ENCODE peak calls at places on chromosomes 12 and 14, in six cellular contexts. A is HepG2, U is K562, S is A549, L is GM12878, B is SK-N-SH. T is an unnamed sample.

GRCh38 chr12:3655331-3655900 is 97.5 kb downstream of the CRACR2A start:
- DNase-seq in S (peak; percentile 23), U (no peak), A (peak; percentile 12), B (peak; percentile 58), L (no peak), T (peak; percentile 27)

GRCh38 chr12:109173443-109174240 is 57.3 kb downstream of the ACACB start:
- DNase-seq in L (no peak), S (no peak), A (no peak), B (no peak), U (peak; percentile 49), T (no peak)

GRCh38 chr12:84698576-84699333 is 213.8 kb downstream of the SLC6A15 start:
- DNase-seq in A (no peak), S (no peak), U (no peak), L (no peak), B (no peak), T (no peak)

GRCh38 chr12:50110762-50111416 is 1.1 kb upstream of the COX14 start:
- DNase-seq in S (no peak), B (no peak), U (peak; percentile 53), A (peak; percentile 77), L (peak; percentile 48), T (peak; percentile 65)

GRCh38 chr12:95358111-95359083 is 115.6 kb upstream of the METAP2 start:
- DNase-seq in B (no peak), A (no peak), L (no peak), S (no peak), U (no peak), T (no peak)

GRCh38 chr14:60915781-60916180 is 65.1 kb downstream of the TRMT5 start:
- DNase-seq in L (no peak), B (no peak), A (no peak), S (no peak), U (no peak), T (no peak)

GRCh38 chr12:52125499-52125900 is 46.0 kb downstream of the SMIM41 start:
- DNase-seq in A (no peak), U (no peak), S (no peak), L (no peak), B (peak; percentile 21), T (no peak)

GRCh38 chr12:4450551-4451112 is 5.0 kb upstream of the FGF6 start:
- DNase-seq in A (no peak), U (no peak), L (no peak), B (no peak), S (no peak), T (peak; percentile 61)

GRCh38 chr14:52067873-52068740 is 752 bp downstream of the NID2 start:
- DNase-seq in B (peak; percentile 62), L (no peak), U (no peak), S (peak; percentile 13), A (no peak), T (peak; percentile 77)

GRCh38 chr14:30223385-30223785 is 295.7 kb upstream of the PRKD1 start:
- DNase-seq in S (peak; percentile 18), B (no peak), U (peak; percentile 1), L (no peak), A (peak; percentile 71), T (no peak)

GRCh38 chr12:121223283-121223946 is 13.5 kb downstream of the P2RX4 start:
- DNase-seq in U (no peak), L (no peak), S (no peak), A (no peak), B (peak; percentile 58), T (no peak)

GRCh38 chr12:56629459-56630179 is 507 bp downstream of the BAZ2A start:
- DNase-seq in B (peak; percentile 67), S (peak; percentile 43), U (peak; percentile 45), A (no peak), L (no peak), T (no peak)

GRCh38 chr14:36588788-36589187 is 6.4 kb upstream of the NKX2-8 start:
- DNase-seq in L (no peak), B (no peak), S (no peak), U (no peak), A (no peak), T (no peak)

GRCh38 chr14:87615822-87616679 is 376.9 kb downstream of the GALC start:
- DNase-seq in A (peak; percentile 44), B (peak; percentile 38), L (no peak), S (peak; percentile 38), U (peak; percentile 44), T (peak; percentile 83)

GRCh38 chr12:57227315-57228115 is 2.0 kb upstream of the SHMT2 start:
- DNase-seq in B (no peak), L (no peak), A (no peak), U (no peak), S (no peak), T (no peak)

GRCh38 chr14:77302926-77303325 is 17.8 kb downstream of the POMT2 start:
- DNase-seq in U (peak; percentile 36), L (no peak), B (no peak), A (peak; percentile 90), S (peak; percentile 94), T (no peak)

GRCh38 chr14:89628521-89628920 is 211.5 kb upstream of the FOXN3 start:
- DNase-seq in S (no peak), U (no peak), A (no peak), B (no peak), L (no peak), T (no peak)

GRCh38 chr14:98608071-98609060 is 663.6 kb downstream of the BCL11B start:
- DNase-seq in B (no peak), S (no peak), U (no peak), L (no peak), A (no peak), T (no peak)

GRCh38 chr12:460301-461230 is 827 bp downstream of the B4GALNT3 start:
- DNase-seq in U (no peak), B (peak; percentile 82), S (no peak), L (no peak), A (no peak), T (peak; percentile 55)

GRCh38 chr12:119036878-119037493 is 55.6 kb downstream of the SRRM4 start:
- DNase-seq in U (peak; percentile 62), S (peak; percentile 36), L (no peak), B (peak; percentile 60), A (peak; percentile 16), T (no peak)

GRCh38 chr14:23517650-23518329 is 33.8 kb downstream of the ZFHX2 start:
- DNase-seq in S (no peak), A (no peak), L (no peak), U (no peak), B (no peak), T (no peak)

GRCh38 chr14:21852061-21852664 is 178.5 kb upstream of the OR4E1 start:
- DNase-seq in A (peak; percentile 47), S (no peak), B (peak; percentile 2), L (no peak), U (peak; percentile 29), T (peak; percentile 27)

GRCh38 chr12:591167-591570 is 72.1 kb downstream of the NINJ2 start:
- DNase-seq in L (no peak), A (no peak), S (no peak), U (peak; percentile 59), B (peak; percentile 63), T (no peak)

GRCh38 chr14:60249321-60250251 is 565 bp downstream of the PPM1A start:
- DNase-seq in U (peak; percentile 82), L (no peak), S (peak; percentile 63), A (peak; percentile 58), B (peak; percentile 94), T (peak; percentile 81)

GRCh38 chr12:42643881-42644579 is 54.5 kb upstream of the PRICKLE1 start:
- DNase-seq in A (no peak), L (no peak), S (no peak), B (peak; percentile 35), U (no peak), T (no peak)

GRCh38 chr12:89334770-89335169 is 17.5 kb downstream of the DUSP6 start:
- DNase-seq in A (no peak), B (no peak), U (no peak), L (no peak), S (no peak), T (no peak)

GRCh38 chr14:27077181-27077738 is 479.4 kb upstream of the NOVA1 start:
- DNase-seq in L (no peak), S (no peak), A (no peak), U (no peak), B (no peak), T (no peak)

GRCh38 chr14:22780105-22780679 is 13.7 kb downstream of the OXA1L start:
- DNase-seq in A (peak; percentile 59), S (no peak), L (no peak), B (no peak), U (no peak), T (no peak)

GRCh38 chr12:56374726-56375597 is 12.3 kb upstream of the APOF start:
- DNase-seq in U (no peak), A (peak; percentile 62), L (no peak), B (no peak), S (no peak), T (no peak)

GRCh38 chr12:130879781-130880389 is 8.0 kb downstream of the RAN start:
- DNase-seq in A (no peak), U (no peak), S (peak; percentile 18), L (no peak), B (peak; percentile 27), T (peak; percentile 54)
- H3K4me3 ChIP-seq in A (no peak overlapping the region), U (no peak overlapping the region), S (no peak overlapping the region), L (peak overlapping the region; percentile 57), B (no peak overlapping the region), T (no peak overlapping the region)

GRCh38 chr14:51018521-51018920 is 74.2 kb upstream of the PYGL start:
- DNase-seq in L (no peak), A (no peak), S (no peak), B (no peak), U (no peak), T (no peak)
- TF ChIP-seq CHD2 in L (no peak), A (no peak), S (no peak), B (no peak), U (no peak), T (no peak)

DNA sequence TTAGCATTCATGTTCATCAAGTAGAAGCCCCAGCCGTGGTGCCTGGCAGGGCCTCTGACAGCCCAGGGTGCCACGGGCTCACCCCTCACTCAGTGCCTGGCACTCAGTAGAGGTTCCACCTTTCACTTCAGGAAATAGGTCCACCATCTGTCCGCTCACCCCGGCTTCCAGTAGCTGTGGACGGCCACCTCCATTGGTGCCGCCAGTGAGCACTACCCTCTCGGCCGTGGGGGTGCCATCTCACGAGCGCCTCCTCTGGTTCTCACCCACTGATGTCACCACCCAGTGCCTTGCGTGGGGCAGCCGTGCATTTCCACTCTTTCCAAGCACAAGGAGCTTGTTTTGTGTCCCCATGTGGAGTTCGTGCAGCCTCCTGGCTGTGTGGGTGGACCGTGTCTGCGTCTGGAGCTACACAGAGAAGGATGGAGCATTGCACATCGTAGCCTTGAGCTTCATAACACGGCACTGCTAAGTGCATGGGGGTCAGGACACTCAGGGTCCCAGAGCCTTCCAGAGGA is 41.0 kb upstream of the MMP17 start:
- DNase-seq in B (no peak), U (no peak), L (no peak), A (no peak), S (no peak), T (no peak)
- H3K4me3 ChIP-seq in B (no peak overlapping the region), U (no peak overlapping the region), L (no peak overlapping the region), A (no peak overlapping the region), S (no peak overlapping the region), T (no peak overlapping the region)

DNA sequence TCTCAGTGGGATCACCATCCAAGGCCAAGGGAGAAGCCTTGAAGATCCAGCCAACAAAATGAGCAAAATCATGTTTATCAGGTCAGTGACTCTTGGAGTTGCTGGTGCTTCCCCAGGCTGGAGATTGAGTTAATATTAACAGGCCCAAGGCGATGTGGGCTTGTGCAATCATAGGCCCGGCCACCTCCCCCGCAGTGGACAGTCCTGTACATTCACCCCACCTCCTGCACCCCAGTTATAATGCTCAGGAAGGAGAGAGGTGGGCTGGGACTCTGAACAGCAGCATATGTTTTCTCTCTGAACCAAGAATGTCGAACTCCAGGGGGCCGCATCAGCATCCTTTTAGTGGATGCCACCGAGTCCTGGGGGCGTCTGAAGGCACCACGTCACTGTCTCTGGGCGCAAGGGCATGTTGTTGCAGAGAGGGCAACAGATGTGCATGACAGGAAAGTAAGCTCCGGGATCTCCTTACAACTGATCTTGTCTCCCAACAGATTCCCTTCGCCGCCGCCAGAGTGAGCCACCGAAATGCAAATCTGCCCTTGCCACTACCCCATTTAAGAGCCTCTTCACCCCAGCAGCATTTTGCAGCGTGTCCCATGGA is 32.2 kb upstream of the SERPINA6 start:
- DNase-seq in S (no peak), B (no peak), U (peak; percentile 4), L (no peak), A (peak; percentile 85), T (peak; percentile 56)
- TF ChIP-seq CHD2 in S (no peak), B (no peak), U (no peak), L (no peak), A (no peak), T (no peak)

T was measured in H1.